ENCODE peak calls at places on chromosomes 4 and X, in five cellular contexts. U is stimulated activated CD8-positive, alpha-beta memory T cell treated with anti-CD3 and anti-CD28 coated beads, Interleukin-2, amount 100 ng/mL, for 1 hour; A is Jurkat, Clone E6-1; X is thyroid gland; F is H9. S is an unnamed sample.

GRCh38 chr4:76954489-76954888 is 4.9 kb downstream of the SEPTIN11 start:
- DNase-seq in U (no peak), A (no peak), X (peak; percentile 67), F (no peak), S (no peak)

GRCh38 chr4:165524532-165525190 is 145.9 kb downstream of the CPE start:
- DNase-seq in U (no peak), A (no peak), X (no peak), F (no peak), S (no peak)

GRCh38 chr4:145097331-145097820 is 620 bp downstream of the ANAPC10 start:
- DNase-seq in U (no peak), A (no peak), X (no peak), F (no peak), S (no peak)

GRCh38 chr4:5888222-5888701 is 4.6 kb downstream of the CRMP1 start:
- DNase-seq in U (no peak), A (no peak), X (no peak), F (peak; percentile 88), S (no peak)

GRCh38 chr4:74423101-74423500 is 21.8 kb upstream of the AREG start:
- DNase-seq in U (no peak), A (no peak), X (no peak), F (no peak), S (no peak)

GRCh38 chr4:31016322-31017061 is 296.3 kb downstream of the PCDH7 start:
- DNase-seq in U (no peak), A (no peak), X (no peak), F (peak; percentile 28), S (no peak)

GRCh38 chr4:26194764-26195163 is 126.0 kb upstream of the RBPJ start:
- DNase-seq in U (no peak), A (no peak), X (no peak), F (no peak), S (no peak)

GRCh38 chrX:31832263-31832662 is 760.4 kb upstream of the FTHL17 start:
- DNase-seq in U (no peak), A (no peak), X (no peak), F (no peak), S (no peak)

GRCh38 chr4:186249785-186250739 is 15.9 kb upstream of the F11 start:
- DNase-seq in U (no peak), A (no peak), X (no peak), F (peak; percentile 68), S (no peak)

GRCh38 chr4:89397464-89397863 is 89.9 kb upstream of the GPRIN3 start:
- DNase-seq in U (no peak), A (no peak), X (no peak), F (no peak), S (no peak)

GRCh38 chrX:10112510-10112909 is 44.3 kb upstream of the CLCN4 start:
- DNase-seq in U (no peak), A (no peak), X (no peak), F (no peak), S (no peak)

GRCh38 chr4:121736735-121737351 is 28.1 kb downstream of the SMIM43 start:
- DNase-seq in U (no peak), A (no peak), X (no peak), F (no peak), S (peak; percentile 43)

GRCh38 chr4:126223784-126224407 is 909.1 kb downstream of the FAT4 start:
- DNase-seq in U (no peak), A (peak; percentile 18), X (no peak), F (no peak), S (no peak)

GRCh38 chr4:122920473-122920872 is 1.9 kb downstream of the NUDT6 start:
- DNase-seq in U (no peak), A (no peak), X (no peak), F (no peak), S (no peak)

GRCh38 chrX:119655125-119655524 is 37.8 kb downstream of the SEPTIN6 start:
- DNase-seq in U (peak; percentile 14), A (no peak), X (no peak), F (no peak), S (no peak)

GRCh38 chrX:2401590-2402360 is 99.0 kb downstream of the DHRSX start:
- DNase-seq in U (no peak), A (no peak), X (no peak), F (no peak), S (peak; percentile 72)

GRCh38 chr4:184417802-184418511 is 56.4 kb downstream of the IRF2 start:
- DNase-seq in U (no peak), A (no peak), X (no peak), F (no peak), S (peak; percentile 88)

GRCh38 chr4:139171878-139172691 is 4.9 kb downstream of the ELF2 start:
- DNase-seq in U (no peak), A (no peak), X (no peak), F (no peak), S (no peak)

GRCh38 chr4:146134761-146135160 is 40.8 kb upstream of the LSM6 start:
- DNase-seq in U (no peak), A (no peak), X (peak; percentile 7), F (no peak), S (peak; percentile 92)

GRCh38 chrX:56564182-56564885 is 907 bp downstream of the UBQLN2 start:
- DNase-seq in U (no peak), A (no peak), X (peak; percentile 10), F (no peak), S (peak; percentile 3)

GRCh38 chr4:148893095-148893494 is 450.9 kb upstream of the NR3C2 start:
- DNase-seq in U (no peak), A (no peak), X (peak; percentile 56), F (no peak), S (no peak)

GRCh38 chr4:35516102-35516501 is 728.2 kb downstream of the ARAP2 start:
- DNase-seq in U (no peak), A (no peak), X (no peak), F (no peak), S (no peak)

GRCh38 chrX:31063114-31063513 is 8.7 kb downstream of the FTHL17 start:
- DNase-seq in U (no peak), A (no peak), X (no peak), F (no peak), S (no peak)

GRCh38 chrX:16771483-16772398 is 14.5 kb upstream of the TXLNG start:
- DNase-seq in U (no peak), A (no peak), X (peak; percentile 28), F (peak; percentile 83), S (no peak)

S was measured in prostate gland.